ENCODE peak calls at places on chromosomes 5 and 9, in six cellular contexts. I, W, C, U, L and H are unnamed samples.

GRCh38 chr5:39451293-39451692 is 26.5 kb upstream of the DAB2 start:
- DNase-seq in W (no peak), L (no peak), I (no peak), C (no peak), U (no peak), H (no peak)

GRCh38 chr9:91896513-91897121 is 53.4 kb downstream of the ROR2 start:
- DNase-seq in U (no peak), C (no peak), L (no peak), I (peak), W (no peak), H (no peak)

GRCh38 chr5:6328173-6328572 is 50.2 kb downstream of the MED10 start:
- DNase-seq in U (peak), W (peak), C (no peak), L (peak), I (no peak), H (peak)

GRCh38 chr9:21965401-21965951 is 28.7 kb downstream of the CDKN2A start:
- DNase-seq in C (no peak), U (peak), W (peak), I (no peak), L (no peak), H (peak)

GRCh38 chr5:54285573-54286124 is 24.7 kb downstream of the ARL15 start:
- DNase-seq in I (no peak), C (no peak), W (no peak), U (no peak), L (no peak), H (no peak)

GRCh38 chr5:9445989-9446388 is 99.9 kb downstream of the SEMA5A start:
- DNase-seq in C (no peak), I (no peak), U (no peak), L (no peak), W (no peak), H (no peak)

GRCh38 chr5:52710310-52710971 is 77.3 kb upstream of the ITGA1 start:
- DNase-seq in I (no peak), L (no peak), W (no peak), U (no peak), C (peak), H (no peak)

GRCh38 chr5:4994994-4995393 is 145.1 kb upstream of the ADAMTS16 start:
- DNase-seq in W (no peak), I (peak), L (no peak), C (no peak), U (peak), H (no peak)

GRCh38 chr9:120909904-120910303 is 16.7 kb downstream of the TRAF1 start:
- DNase-seq in C (no peak), L (no peak), W (no peak), U (no peak), I (no peak), H (peak)

GRCh38 chr9:127351182-127352166 is 45.5 kb upstream of the SLC2A8 start:
- DNase-seq in C (peak), W (no peak), U (no peak), L (no peak), I (no peak), H (no peak)

GRCh38 chr9:70262384-70262783 is 3.6 kb downstream of the SMC5 start:
- DNase-seq in W (no peak), C (no peak), U (no peak), I (no peak), L (no peak), H (no peak)

GRCh38 chr5:88144219-88145040 is 124.2 kb downstream of the TMEM161B start:
- DNase-seq in W (peak), I (no peak), L (no peak), U (no peak), C (no peak), H (no peak)

GRCh38 chr5:90473321-90474234 is 993 bp downstream of the MBLAC2 start:
- DNase-seq in I (peak), C (peak), L (peak), U (peak), W (peak), H (peak)

GRCh38 chr9:93827545-93828330 is 127.4 kb downstream of the BARX1 start:
- DNase-seq in C (peak), I (peak), U (peak), L (peak), W (peak), H (no peak)

GRCh38 chr9:33163433-33164137 is 3.6 kb downstream of the B4GALT1 start:
- DNase-seq in C (no peak), L (no peak), I (no peak), U (no peak), W (no peak), H (no peak)

GRCh38 chr5:173408946-173409345 is 80.7 kb upstream of the STC2 start:
- DNase-seq in L (no peak), U (no peak), W (no peak), C (no peak), I (no peak), H (no peak)

GRCh38 chr9:132090771-132091170 is 11.1 kb upstream of the MED27 start:
- DNase-seq in U (no peak), L (no peak), I (no peak), W (no peak), C (no peak), H (peak)

GRCh38 chr9:14158911-14159310 is 155.0 kb downstream of the NFIB start:
- DNase-seq in I (no peak), L (no peak), C (no peak), W (no peak), U (no peak), H (no peak)

GRCh38 chr5:321233-321725 is at the start of gene AHRR:
- DNase-seq in L (peak), U (peak), W (peak), C (peak), I (peak), H (no peak)

GRCh38 chr9:69370430-69370829 is 45.4 kb downstream of the ENTREP1 start:
- DNase-seq in W (no peak), L (no peak), C (no peak), U (no peak), I (peak), H (no peak)

GRCh38 chr5:180399931-180400330 is 46.8 kb upstream of the GFPT2 start:
- DNase-seq in U (no peak), W (no peak), L (no peak), I (no peak), C (no peak), H (no peak)

GRCh38 chr9:82763631-82764030 is 299.3 kb downstream of the RASEF start:
- DNase-seq in L (no peak), W (peak), C (peak), I (peak), U (peak), H (no peak)

GRCh38 chr9:129006328-129007034 is 21.6 kb downstream of the SH3GLB2 start:
- DNase-seq in I (peak), C (peak), W (peak), L (peak), U (peak), H (peak)

GRCh38 chr5:132635873-132636272 is 22.1 kb upstream of the IL13 start:
- DNase-seq in L (no peak), I (no peak), C (no peak), W (no peak), U (peak), H (no peak)

GRCh38 chr5:125696762-125697161 is 726.4 kb upstream of the GRAMD2B start:
- DNase-seq in W (no peak), I (peak), L (no peak), C (no peak), U (no peak), H (no peak)

GRCh38 chr9:132647806-132648205 is 22.0 kb downstream of the DDX31 start:
- DNase-seq in U (no peak), C (no peak), L (no peak), W (no peak), I (no peak), H (no peak)

GRCh38 chr5:163505475-163506457 is at the start of gene MAT2B:
- DNase-seq in C (peak), L (peak), U (peak), W (peak), I (peak), H (peak)

GRCh38 chr5:1011741-1012315 is 3.2 kb downstream of the NKD2 start:
- DNase-seq in L (no peak), W (no peak), I (no peak), C (peak), U (no peak), H (no peak)

GRCh38 chr9:97596906-97597305 is 36.3 kb downstream of the TSTD2 start:
- DNase-seq in C (no peak), W (no peak), U (no peak), I (no peak), L (no peak), H (no peak)